ENCODE peak calls at places on chromosome 13, in seven cellular contexts. Q, C, O, Y, X, B and P are unnamed samples.

GRCh38 chr13:44932850-44933251 is 56.4 kb downstream of the NUFIP1 start:
- DNase-seq in Q (no peak), C (no peak), O (no peak), Y (no peak), X (no peak), B (peak; percentile 70), P (no peak)

GRCh38 chr13:34748561-34748960 is 193.5 kb upstream of the NBEA start:
- DNase-seq in Q (no peak), C (no peak), O (no peak), Y (no peak), X (no peak), B (no peak), P (no peak)

GRCh38 chr13:26163812-26164211 is 58.3 kb downstream of the RNF6 start:
- DNase-seq in Q (no peak), C (no peak), O (no peak), Y (no peak), X (no peak), B (no peak), P (no peak)

GRCh38 chr13:38538412-38538811 is 148.5 kb upstream of the FREM2 start:
- DNase-seq in Q (no peak), C (peak; percentile 34), O (no peak), Y (no peak), X (no peak), B (no peak), P (no peak)

GRCh38 chr13:28699246-28699645 is 19.5 kb downstream of the SLC46A3 start:
- DNase-seq in Q (no peak), C (no peak), O (no peak), Y (no peak), X (no peak), B (no peak), P (no peak)

GRCh38 chr13:66794340-66795031 is 435.6 kb downstream of the PCDH9 start:
- DNase-seq in Q (no peak), C (no peak), O (no peak), Y (no peak), X (no peak), B (no peak), P (no peak)

GRCh38 chr13:42345367-42345766 is 73.4 kb downstream of the AKAP11 start:
- DNase-seq in Q (no peak), C (no peak), O (no peak), Y (no peak), X (no peak), B (no peak), P (no peak)

GRCh38 chr13:39415403-39415802 is 187.6 kb downstream of the LHFPL6 start:
- DNase-seq in Q (peak; percentile 64), C (peak; percentile 54), O (no peak), Y (no peak), X (peak; percentile 73), B (peak; percentile 51), P (no peak)

GRCh38 chr13:76723551-76724232 is 162.5 kb downstream of the KCTD12 start:
- DNase-seq in Q (no peak), C (peak; percentile 26), O (no peak), Y (peak; percentile 54), X (no peak), B (peak; percentile 85), P (peak; percentile 86)

GRCh38 chr13:86976521-86977324 is 694.4 kb upstream of the SLITRK5 start:
- DNase-seq in Q (no peak), C (no peak), O (no peak), Y (no peak), X (no peak), B (peak; percentile 12), P (no peak)

GRCh38 chr13:100511422-100511821 is 77.2 kb downstream of the GGACT start:
- DNase-seq in Q (no peak), C (no peak), O (no peak), Y (no peak), X (no peak), B (no peak), P (no peak)

GRCh38 chr13:26445092-26445491 is 112.4 kb upstream of the WASF3 start:
- DNase-seq in Q (no peak), C (no peak), O (no peak), Y (no peak), X (no peak), B (no peak), P (no peak)

GRCh38 chr13:43077446-43077845 is 54.1 kb downstream of the DNAJC15 start:
- DNase-seq in Q (no peak), C (peak; percentile 43), O (no peak), Y (no peak), X (no peak), B (no peak), P (no peak)

GRCh38 chr13:24168392-24168750 is 7.9 kb downstream of the SPATA13 start:
- DNase-seq in Q (no peak), C (peak; percentile 67), O (no peak), Y (no peak), X (no peak), B (peak; percentile 62), P (no peak)

GRCh38 chr13:69035771-69036170 is 1071.9 kb upstream of the ATXN8OS start:
- DNase-seq in Q (no peak), C (no peak), O (no peak), Y (no peak), X (no peak), B (no peak), P (no peak)

GRCh38 chr13:24106429-24106828 is 54.1 kb upstream of the SPATA13 start:
- DNase-seq in Q (no peak), C (no peak), O (no peak), Y (no peak), X (no peak), B (no peak), P (no peak)

GRCh38 chr13:98677398-98677797 is 75.1 kb downstream of the SLC15A1 start:
- DNase-seq in Q (no peak), C (no peak), O (no peak), Y (peak; percentile 15), X (peak; percentile 78), B (peak; percentile 98), P (no peak)

GRCh38 chr13:98674968-98675528 is 77.4 kb downstream of the SLC15A1 start:
- DNase-seq in Q (no peak), C (peak; percentile 25), O (no peak), Y (no peak), X (no peak), B (no peak), P (no peak)

GRCh38 chr13:98675837-98676236 is 76.6 kb downstream of the SLC15A1 start:
- DNase-seq in Q (no peak), C (no peak), O (no peak), Y (no peak), X (no peak), B (no peak), P (no peak)

GRCh38 chr13:98676239-98676638 is 76.2 kb downstream of the SLC15A1 start:
- DNase-seq in Q (no peak), C (no peak), O (no peak), Y (no peak), X (no peak), B (no peak), P (no peak)

GRCh38 chr13:98672947-98673545 is 79.4 kb downstream of the SLC15A1 start:
- DNase-seq in Q (peak; percentile 85), C (peak; percentile 79), O (no peak), Y (peak; percentile 52), X (peak; percentile 81), B (peak; percentile 78), P (no peak)
- H3K4me3 ChIP-seq in Q (no peak overlapping the region), C (peak overlapping the region; percentile 20), O (no peak overlapping the region), Y (no peak overlapping the region), X (no peak overlapping the region), B (no peak overlapping the region), P (no peak overlapping the region)

GRCh38 chr13:52849727-52850395 is 1.4 kb upstream of the PCDH8 start:
- DNase-seq in Q (no peak), C (peak; percentile 40), O (no peak), Y (no peak), X (no peak), B (no peak), P (no peak)

GRCh38 chr13:52850396-52851152 is 2.1 kb upstream of the PCDH8 start:
- DNase-seq in Q (peak; percentile 68), C (peak; percentile 93), O (no peak), Y (no peak), X (peak; percentile 73), B (peak; percentile 30), P (no peak)

GRCh38 chr13:52848455-52849190 is at the start of gene PCDH8:
- DNase-seq in Q (no peak), C (peak; percentile 96), O (no peak), Y (no peak), X (no peak), B (no peak), P (no peak)

GRCh38 chr13:52851153-52851962 is 2.9 kb upstream of the PCDH8 start:
- DNase-seq in Q (no peak), C (peak; percentile 97), O (no peak), Y (no peak), X (no peak), B (peak; percentile 6), P (no peak)

GRCh38 chr13:52852444-52852843 is 4.0 kb upstream of the PCDH8 start:
- DNase-seq in Q (no peak), C (no peak), O (no peak), Y (no peak), X (no peak), B (no peak), P (no peak)
- H3K4me3 ChIP-seq in Q (no peak overlapping the region), C (peak overlapping the region; percentile 60), O (no peak overlapping the region), Y (no peak overlapping the region), X (no peak overlapping the region), B (no peak overlapping the region), P (no peak overlapping the region)

DNA sequence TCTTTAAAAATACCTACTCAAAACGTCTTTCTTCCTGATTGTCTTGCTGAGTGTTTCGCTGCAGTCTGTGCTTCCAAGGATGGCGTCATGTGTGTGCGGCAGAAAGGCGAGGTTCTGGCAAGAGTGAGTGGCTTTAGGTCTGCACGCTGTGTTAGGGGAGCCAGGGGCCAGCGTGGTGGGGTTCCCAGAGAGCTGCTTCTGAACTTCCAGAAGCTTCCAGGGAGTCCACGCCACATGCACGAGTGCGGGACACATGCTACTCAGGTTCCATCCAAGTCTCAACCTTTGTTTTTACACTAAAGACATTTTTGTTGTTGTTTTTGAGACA is 67.9 kb downstream of the ATP11A start:
- DNase-seq in Q (no peak), C (no peak), O (no peak), Y (no peak), X (no peak), B (no peak), P (no peak)
- H3K4me3 ChIP-seq in Q (no peak overlapping the region), C (no peak overlapping the region), O (no peak overlapping the region), Y (no peak overlapping the region), X (no peak overlapping the region), B (no peak overlapping the region), P (no peak overlapping the region)

GRCh38 chr13:27650312-27650711 is 28.6 kb downstream of the POLR1D start:
- DNase-seq in Q (no peak), C (no peak), O (no peak), Y (no peak), X (no peak), B (no peak), P (no peak)
- H3K4me3 ChIP-seq in Q (no peak overlapping the region), C (no peak overlapping the region), O (no peak overlapping the region), Y (no peak overlapping the region), X (no peak overlapping the region), B (no peak overlapping the region), P (no peak overlapping the region)

DNA sequence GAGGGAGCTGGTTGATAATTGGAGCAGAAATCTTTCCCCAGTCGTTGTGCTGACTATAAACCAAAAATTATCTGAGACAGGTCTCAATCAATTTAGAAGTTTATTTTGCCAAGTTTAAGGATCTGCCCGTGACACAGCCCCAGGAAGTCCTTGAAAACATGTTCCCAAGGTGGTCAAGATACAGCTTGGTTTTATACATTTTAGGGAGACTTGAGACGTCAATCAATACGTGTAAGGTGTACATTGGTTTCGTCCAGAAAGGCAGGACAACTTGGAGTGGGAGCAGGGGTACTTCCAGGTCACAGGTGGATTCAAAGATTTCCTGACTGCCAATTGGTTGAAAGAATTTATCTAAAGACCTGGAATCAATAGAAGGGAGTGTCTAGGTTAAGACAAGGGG is 17.6 kb downstream of the CFAP97D2 start:
- DNase-seq in Q (no peak), C (no peak), O (no peak), Y (no peak), X (no peak), B (no peak), P (no peak)
- H3K4me3 ChIP-seq in Q (no peak overlapping the region), C (no peak overlapping the region), O (no peak overlapping the region), Y (no peak overlapping the region), X (no peak overlapping the region), B (no peak overlapping the region), P (no peak overlapping the region)